ENCODE peak calls at places on chromosomes 6 and 20, in four cellular contexts. E, S, P and H are unnamed samples.

GRCh38 chr6:72042088-72042487 is 155.7 kb downstream of the RIMS1 start:
- DNase-seq in P (no peak), S (peak; percentile 9), E (peak; percentile 11), H (peak; percentile 44)

GRCh38 chr6:164321297-164321696 is 906.8 kb downstream of the QKI start:
- DNase-seq in P (no peak), S (no peak), E (no peak), H (no peak)

GRCh38 chr6:153193176-153193885 is 62.2 kb upstream of the RGS17 start:
- DNase-seq in P (no peak), S (no peak), E (no peak), H (no peak)

GRCh38 chr20:57724610-57725405 is 15.0 kb upstream of the PMEPA1 start:
- DNase-seq in E (no peak), P (no peak), S (no peak), H (no peak)

GRCh38 chr20:50019466-50020256 is 36.9 kb downstream of the SNAI1 start:
- DNase-seq in P (no peak), S (no peak), E (no peak), H (no peak)

GRCh38 chr6:147227770-147228320 is 23.6 kb downstream of the STXBP5 start:
- DNase-seq in S (no peak), P (no peak), E (no peak), H (peak; percentile 11)

GRCh38 chr6:35016417-35017221 is 124.5 kb downstream of the TCP11 start:
- DNase-seq in E (peak; percentile 34), P (no peak), S (no peak), H (peak; percentile 63)

GRCh38 chr20:11072982-11073381 is 399.2 kb upstream of the JAG1 start:
- DNase-seq in S (no peak), E (no peak), P (no peak), H (no peak)

GRCh38 chr6:74596586-74596985 is 609.3 kb downstream of the COL12A1 start:
- DNase-seq in E (no peak), P (no peak), S (no peak), H (no peak)

GRCh38 chr6:66900081-66900770 is 1193.2 kb upstream of the EYS start:
- DNase-seq in P (no peak), E (no peak), S (no peak), H (no peak)

GRCh38 chr6:5305968-5306626 is 44.8 kb downstream of the FARS2 start:
- DNase-seq in E (peak; percentile 12), S (no peak), P (no peak), H (no peak)

GRCh38 chr20:43863330-43863729 is 51.3 kb upstream of the TOX2 start:
- DNase-seq in P (no peak), E (no peak), S (no peak), H (no peak)

GRCh38 chr6:136669299-136669699 is 119.1 kb upstream of the MAP7 start:
- DNase-seq in P (no peak), S (no peak), E (peak; percentile 6), H (peak; percentile 83)

GRCh38 chr6:105688573-105688972 is 285.7 kb upstream of the PREP start:
- DNase-seq in P (no peak), S (no peak), E (no peak), H (no peak)

GRCh38 chr20:48531505-48531904 is 296.3 kb downstream of the PREX1 start:
- DNase-seq in S (no peak), E (no peak), P (no peak), H (no peak)

GRCh38 chr6:109455161-109455501 is 441 bp downstream of the MICAL1 start:
- DNase-seq in S (no peak), E (peak; percentile 38), P (no peak), H (peak; percentile 46)

GRCh38 chr6:52982680-52983079 is 12.4 kb downstream of the GSTA4 start:
- DNase-seq in S (no peak), E (no peak), P (no peak), H (no peak)

DNA sequence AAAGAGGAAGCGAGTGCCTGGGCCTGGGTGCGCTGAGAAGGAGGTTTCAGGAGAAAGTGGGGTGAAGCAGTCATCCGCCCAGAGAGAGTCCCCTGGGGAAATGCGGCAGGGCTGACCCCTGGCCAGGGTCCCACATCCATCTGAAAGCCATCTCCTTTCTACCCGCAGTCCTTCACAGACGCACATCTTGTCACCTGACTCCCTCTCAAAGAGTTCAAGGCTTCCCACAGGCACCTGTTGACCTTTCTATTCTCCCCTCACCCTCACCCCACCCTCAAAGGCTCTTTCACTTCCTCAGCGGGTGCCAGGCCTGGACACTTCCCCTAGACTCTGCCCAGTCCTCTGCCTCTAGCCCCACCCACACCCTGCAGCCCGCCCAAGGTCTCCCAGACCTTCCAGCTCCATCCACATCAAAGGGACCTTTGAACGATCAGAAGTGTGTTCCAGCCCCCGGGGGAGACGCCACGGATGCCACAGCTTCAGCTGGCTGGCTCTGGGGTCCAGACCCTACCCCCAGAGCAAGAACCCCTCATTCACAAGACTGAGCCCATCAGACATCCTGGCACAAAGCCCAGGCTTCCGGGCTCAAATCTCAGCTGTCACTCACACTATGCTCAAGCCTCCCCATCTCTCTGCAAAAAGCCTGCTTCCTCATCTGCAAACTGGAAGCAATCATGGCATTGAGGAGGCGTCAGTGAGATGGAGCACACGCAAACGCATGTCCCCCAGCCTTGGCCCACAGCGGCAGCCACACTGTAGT is 2.1 kb downstream of the CTSZ start:
- DNase-seq in E (no peak), P (no peak), S (no peak), H (no peak)
- H3K4me3 ChIP-seq in E (no peak overlapping the region), P (peak overlapping the region; percentile 66), S (no peak overlapping the region), H (peak overlapping the region; percentile 81)

DNA sequence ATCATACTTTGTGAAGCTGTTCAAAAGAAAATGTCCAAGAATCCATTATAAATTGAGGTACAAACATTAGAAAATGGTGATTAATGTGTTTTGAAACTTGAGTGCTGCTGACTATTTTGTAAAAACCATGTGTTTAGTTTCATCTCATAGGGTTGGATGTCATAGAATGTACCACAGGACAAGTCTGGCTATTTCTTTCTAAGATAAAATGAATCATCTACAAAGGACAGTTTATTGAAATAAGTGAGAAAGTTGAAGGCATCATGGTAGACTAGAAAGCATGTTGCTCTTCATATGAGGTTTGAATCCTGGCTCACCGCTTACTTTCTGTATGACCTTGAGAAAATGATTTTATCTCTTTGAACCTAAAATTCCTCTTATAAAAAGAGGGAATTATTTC is 29.2 kb upstream of the SMAP1 start:
- DNase-seq in P (no peak), E (no peak), S (no peak), H (no peak)
- TF ChIP-seq EZH2 in P (no peak), E (no peak), S (no peak), H (no peak)

GRCh38 chr20:35738410-35739179 is 3.5 kb downstream of the RBM39 start:
- DNase-seq in P (no peak), S (no peak), E (no peak), H (no peak)

GRCh38 chr20:35734374-35734773 is 7.7 kb downstream of the RBM39 start:
- DNase-seq in E (no peak), S (no peak), P (no peak), H (no peak)

GRCh38 chr20:35734777-35735649 is 7.0 kb downstream of the RBM39 start:
- DNase-seq in S (no peak), E (no peak), P (no peak), H (no peak)

GRCh38 chr20:35737865-35738333 is 4.2 kb downstream of the RBM39 start:
- DNase-seq in S (no peak), E (no peak), P (no peak), H (no peak)

DNA sequence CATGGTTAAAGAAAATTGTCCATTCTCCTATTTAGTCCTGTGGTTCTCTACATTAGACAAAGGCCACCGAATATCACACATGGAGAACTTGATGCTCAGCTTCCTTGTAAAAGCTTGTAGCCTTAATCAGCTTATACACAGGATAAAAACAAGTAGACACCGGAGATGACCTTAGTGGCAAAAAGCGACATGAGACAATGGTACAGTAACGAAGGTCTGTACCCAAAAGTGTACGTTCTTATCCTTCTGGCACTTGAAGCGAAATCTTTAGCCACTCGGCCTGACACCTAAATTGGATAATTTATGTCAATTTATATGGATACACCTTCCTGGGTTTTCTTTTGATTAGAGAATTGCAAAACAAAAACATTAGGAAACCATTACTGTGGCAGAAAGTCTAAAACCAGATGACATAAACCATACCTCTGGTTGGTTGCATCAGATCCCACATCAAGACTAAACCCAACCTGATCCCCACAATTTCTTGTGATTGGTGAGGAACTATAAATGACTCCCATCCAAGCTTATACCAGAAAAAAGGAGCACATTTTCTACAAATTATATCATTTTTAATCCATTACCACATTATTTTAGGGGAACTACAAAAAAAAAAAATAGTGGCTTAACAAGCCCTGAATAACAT is 6.1 kb downstream of the RBM39 start:
- DNase-seq in P (no peak), E (no peak), S (no peak), H (peak; percentile 56)
- H3K4me3 ChIP-seq in P (no peak overlapping the region), E (no peak overlapping the region), S (no peak overlapping the region), H (peak overlapping the region; percentile 41)

DNA sequence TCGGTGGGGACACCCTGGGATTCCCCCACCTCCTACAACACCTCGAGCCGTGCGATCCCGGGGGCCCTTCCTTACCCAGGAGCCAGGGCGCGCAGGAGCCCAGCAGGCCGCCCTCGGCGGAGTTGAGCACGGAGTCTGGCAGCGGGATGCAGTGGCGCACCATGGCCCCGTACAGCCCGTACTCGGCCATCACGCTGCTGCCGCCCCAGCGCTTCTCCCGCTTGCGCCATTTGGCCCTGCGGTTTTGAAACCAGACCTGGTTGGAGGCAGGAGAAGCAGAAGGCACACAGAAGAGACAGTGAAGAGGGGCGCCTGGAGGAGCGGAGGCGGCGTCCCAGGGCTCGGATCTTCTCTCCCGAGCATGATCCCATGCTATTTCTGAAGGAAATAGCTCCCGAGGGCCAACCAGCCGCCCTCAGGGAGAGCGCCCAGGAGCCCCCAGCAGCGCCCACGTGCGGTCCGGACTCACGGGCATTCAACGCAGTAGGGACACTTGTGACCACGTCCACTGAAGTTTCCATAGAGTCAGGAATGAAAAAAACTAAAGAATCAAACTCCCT is 4.3 kb downstream of the VSX1 start:
- DNase-seq in E (no peak), S (peak; percentile 57), P (no peak), H (peak; percentile 59)
- TF ChIP-seq EZH2 in E (peak; percentile 67), S (peak; percentile 79), P (no peak), H (peak; percentile 57)

GRCh38 chr6:122092366-122092765 is 307.1 kb upstream of the HSF2 start:
- DNase-seq in P (no peak), S (no peak), E (no peak), H (no peak)
- H3K4me3 ChIP-seq in P (no peak overlapping the region), S (no peak overlapping the region), E (no peak overlapping the region), H (no peak overlapping the region)

DNA sequence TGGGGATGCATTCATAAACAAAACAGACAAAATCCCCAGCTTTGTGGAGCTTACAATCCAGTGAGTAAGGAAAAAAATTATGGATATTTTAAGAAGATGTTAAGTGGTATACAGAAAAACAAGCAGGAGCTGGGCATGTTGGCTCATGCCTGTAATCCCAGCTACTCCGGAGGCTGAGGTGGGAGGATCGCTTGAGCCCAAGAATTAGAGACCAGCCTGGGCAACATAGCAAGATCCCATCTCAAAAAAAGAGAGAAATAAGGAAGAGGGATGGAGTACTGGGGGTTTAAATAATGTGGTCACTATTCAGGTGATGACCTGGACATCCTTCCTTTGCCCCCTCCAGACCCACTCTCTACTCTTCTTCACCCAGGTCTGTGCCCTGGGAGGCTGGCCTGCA is 55.0 kb upstream of the MDGA1 start:
- DNase-seq in E (no peak), S (no peak), P (no peak), H (no peak)
- TF ChIP-seq EZH2 in E (no peak), S (no peak), P (no peak), H (no peak)

DNA sequence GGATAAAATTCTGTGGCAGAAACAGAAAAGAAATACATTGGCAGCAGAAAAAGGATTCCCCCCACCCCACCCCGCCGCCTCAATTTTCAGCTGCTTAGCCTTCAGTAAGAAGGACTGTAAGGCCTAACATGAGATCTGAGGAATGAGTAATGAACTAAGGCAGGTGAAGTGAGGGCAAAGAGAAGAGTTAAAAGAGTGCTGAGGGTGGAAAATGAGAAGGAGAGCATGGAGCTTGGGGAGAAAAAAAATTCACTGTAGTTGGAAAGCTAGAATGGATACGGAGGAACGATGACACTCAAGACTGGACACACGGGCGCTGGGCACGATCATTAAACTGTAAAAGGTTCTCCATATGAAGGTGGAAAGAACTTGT is 14.6 kb downstream of the POM121L2 start:
- DNase-seq in P (peak; percentile 40), S (no peak), E (no peak), H (no peak)
- H3K4me3 ChIP-seq in P (peak overlapping the region; percentile 67), S (peak overlapping the region; percentile 66), E (no peak overlapping the region), H (no peak overlapping the region)